ENCODE peak calls at places on chromosomes 5 and 9, in five cellular contexts. One of them, this sample, is unnamed. For H3K27me3, the result is how much of the 10 kb centered on the place peaks cover.

GRCh38 chr9:29773676-29774075 is 2200.4 kb upstream of the C9orf72 start:
- DNase-seq in Peyer's patch: no peak
- DNase-seq in right atrium auricular region: no peak
- DNase-seq in pancreas: no peak
- DNase-seq in left lung: no peak
- DNase-seq in this sample: no peak

GRCh38 chr9:116174347-116174746 is 20.8 kb downstream of the PAPPA start:
- DNase-seq in pancreas: no peak
- DNase-seq in right atrium auricular region: no peak
- DNase-seq in left lung: no peak
- DNase-seq in Peyer's patch: no peak
- DNase-seq in this sample: no peak

GRCh38 chr5:159811712-159812111 is 104.6 kb upstream of the ADRA1B start:
- DNase-seq in pancreas: no peak
- DNase-seq in Peyer's patch: no peak
- DNase-seq in left lung: no peak
- DNase-seq in right atrium auricular region: no peak
- DNase-seq in this sample: no peak

GRCh38 chr5:135266301-135266630 is 132.8 kb downstream of the MACROH2A1 start:
- DNase-seq in left lung: no peak
- DNase-seq in Peyer's patch: no peak
- DNase-seq in pancreas: no peak
- DNase-seq in right atrium auricular region: no peak
- DNase-seq in this sample: no peak

GRCh38 chr9:123434619-123435240 is 78.7 kb downstream of the CRB2 start:
- DNase-seq in left lung: no peak
- DNase-seq in right atrium auricular region: no peak
- DNase-seq in Peyer's patch: peak
- DNase-seq in pancreas: no peak
- DNase-seq in this sample: no peak

GRCh38 chr5:154756203-154756870 is 1.2 kb downstream of the LARP1 start:
- DNase-seq in right atrium auricular region: no peak
- DNase-seq in left lung: peak
- DNase-seq in Peyer's patch: peak
- DNase-seq in pancreas: peak
- DNase-seq in this sample: no peak

GRCh38 chr5:14036514-14036913 is 92.0 kb upstream of the DNAH5 start:
- DNase-seq in Peyer's patch: no peak
- DNase-seq in right atrium auricular region: no peak
- DNase-seq in left lung: no peak
- DNase-seq in pancreas: no peak
- DNase-seq in this sample: no peak

GRCh38 chr9:35687306-35687705 is 2.4 kb downstream of the TPM2 start:
- DNase-seq in left lung: no peak
- DNase-seq in right atrium auricular region: no peak
- DNase-seq in Peyer's patch: no peak
- DNase-seq in pancreas: no peak
- DNase-seq in this sample: no peak

GRCh38 chr5:119406551-119406950 is 45.7 kb upstream of the HSD17B4 start:
- DNase-seq in left lung: no peak
- DNase-seq in pancreas: no peak
- DNase-seq in right atrium auricular region: no peak
- DNase-seq in Peyer's patch: no peak
- DNase-seq in this sample: no peak

GRCh38 chr9:447230-448025 is 232.8 kb downstream of the DOCK8 start:
- DNase-seq in Peyer's patch: peak
- DNase-seq in right atrium auricular region: no peak
- DNase-seq in pancreas: no peak
- DNase-seq in left lung: no peak
- DNase-seq in this sample: peak

GRCh38 chr9:130893250-130894101 is 3.1 kb downstream of the QRFP start:
- DNase-seq in pancreas: peak
- DNase-seq in left lung: peak
- DNase-seq in right atrium auricular region: no peak
- DNase-seq in Peyer's patch: no peak
- DNase-seq in this sample: no peak

GRCh38 chr5:38603691-38604090 is 47.2 kb upstream of the LIFR start:
- DNase-seq in pancreas: no peak
- DNase-seq in left lung: no peak
- DNase-seq in right atrium auricular region: no peak
- DNase-seq in Peyer's patch: no peak
- DNase-seq in this sample: no peak

GRCh38 chr5:87069974-87070608 is 197.6 kb upstream of the RASA1 start:
- DNase-seq in pancreas: no peak
- DNase-seq in left lung: no peak
- DNase-seq in Peyer's patch: peak
- DNase-seq in right atrium auricular region: no peak
- DNase-seq in this sample: no peak

GRCh38 chr9:74035786-74036185 is 461.3 kb upstream of the RORB start:
- DNase-seq in pancreas: no peak
- DNase-seq in Peyer's patch: no peak
- DNase-seq in right atrium auricular region: no peak
- DNase-seq in left lung: no peak
- DNase-seq in this sample: no peak

GRCh38 chr5:147805030-147805454 is 22.5 kb upstream of the JAKMIP2 start:
- DNase-seq in Peyer's patch: peak
- DNase-seq in right atrium auricular region: no peak
- DNase-seq in pancreas: no peak
- DNase-seq in left lung: peak
- DNase-seq in this sample: no peak

GRCh38 chr5:30343707-30344106 is 849.8 kb upstream of the CDH6 start:
- DNase-seq in left lung: no peak
- DNase-seq in right atrium auricular region: no peak
- DNase-seq in Peyer's patch: no peak
- DNase-seq in pancreas: no peak
- DNase-seq in this sample: no peak

GRCh38 chr9:98781588-98782383 is 14.6 kb downstream of the ANKS6 start:
- DNase-seq in left lung: peak
- DNase-seq in Peyer's patch: peak
- DNase-seq in pancreas: no peak
- DNase-seq in right atrium auricular region: peak
- DNase-seq in this sample: no peak

GRCh38 chr9:101481296-101481695 is 45.7 kb upstream of the ALDOB start:
- DNase-seq in pancreas: no peak
- DNase-seq in right atrium auricular region: no peak
- DNase-seq in left lung: no peak
- DNase-seq in Peyer's patch: no peak
- DNase-seq in this sample: no peak

GRCh38 chr5:171630047-171630669 is 155.5 kb upstream of the SMIM23 start:
- DNase-seq in left lung: peak
- DNase-seq in pancreas: no peak
- DNase-seq in right atrium auricular region: peak
- DNase-seq in Peyer's patch: no peak
- DNase-seq in this sample: no peak

GRCh38 chr5:8457187-8458037 is 588.5 kb downstream of the MTRR start:
- DNase-seq in left lung: peak
- DNase-seq in Peyer's patch: peak
- DNase-seq in pancreas: peak
- DNase-seq in right atrium auricular region: peak
- DNase-seq in this sample: peak

GRCh38 chr9:652896-653295 is 188.6 kb upstream of the DMRT1 start:
- DNase-seq in pancreas: no peak
- DNase-seq in Peyer's patch: no peak
- DNase-seq in left lung: no peak
- DNase-seq in right atrium auricular region: peak
- DNase-seq in this sample: no peak

GRCh38 chr5:103041071-103041676 is 78.8 kb downstream of the GIN1 start:
- DNase-seq in left lung: no peak
- DNase-seq in right atrium auricular region: no peak
- DNase-seq in pancreas: no peak
- DNase-seq in Peyer's patch: no peak
- DNase-seq in this sample: no peak

GRCh38 chr5:41695920-41696582 is 174.2 kb downstream of the OXCT1 start:
- DNase-seq in left lung: no peak
- DNase-seq in Peyer's patch: no peak
- DNase-seq in right atrium auricular region: no peak
- DNase-seq in pancreas: no peak
- DNase-seq in this sample: no peak

GRCh38 chr5:142959683-142960308 is 189.6 kb downstream of the ARHGAP26 start:
- DNase-seq in left lung: no peak
- DNase-seq in right atrium auricular region: no peak
- DNase-seq in Peyer's patch: no peak
- DNase-seq in pancreas: no peak
- DNase-seq in this sample: no peak

GRCh38 chr5:83487155-83487554 is 15.6 kb downstream of the VCAN start:
- DNase-seq in Peyer's patch: no peak
- DNase-seq in left lung: no peak
- DNase-seq in right atrium auricular region: no peak
- DNase-seq in pancreas: no peak
- DNase-seq in this sample: no peak

GRCh38 chr5:83484294-83484693 is 12.8 kb downstream of the VCAN start:
- DNase-seq in pancreas: no peak
- DNase-seq in right atrium auricular region: no peak
- DNase-seq in Peyer's patch: no peak
- DNase-seq in left lung: no peak
- DNase-seq in this sample: no peak

GRCh38 chr5:83488271-83488670 is 16.7 kb downstream of the VCAN start:
- DNase-seq in pancreas: no peak
- DNase-seq in right atrium auricular region: no peak
- DNase-seq in left lung: no peak
- DNase-seq in Peyer's patch: no peak
- DNase-seq in this sample: no peak

GRCh38 chr5:83482961-83483360 is 11.4 kb downstream of the VCAN start:
- DNase-seq in pancreas: no peak
- DNase-seq in right atrium auricular region: no peak
- DNase-seq in Peyer's patch: no peak
- DNase-seq in left lung: no peak
- DNase-seq in this sample: no peak

DNA sequence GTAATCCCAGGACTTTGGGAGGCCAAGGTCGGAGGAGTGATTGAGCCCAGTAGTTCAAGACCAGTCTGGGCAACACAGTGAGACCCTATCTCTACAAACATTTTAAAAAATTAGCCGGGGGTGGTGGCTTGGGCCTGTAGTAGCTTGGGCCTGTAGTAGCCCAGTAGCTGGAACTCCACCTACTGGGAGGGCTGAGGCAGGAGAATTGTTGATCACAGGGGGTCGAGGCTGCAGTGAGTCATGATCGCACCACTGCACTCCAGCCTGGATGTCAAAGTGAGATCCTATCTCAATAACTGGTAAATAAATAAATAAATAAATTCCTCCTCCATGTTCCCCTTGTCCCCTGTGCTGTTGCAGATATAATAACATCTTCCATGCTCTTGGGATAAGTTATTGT is 14.3 kb downstream of the VCAN start:
- DNase-seq in pancreas: no peak
- DNase-seq in left lung: no peak
- DNase-seq in Peyer's patch: no peak
- DNase-seq in right atrium auricular region: no peak
- DNase-seq in this sample: no peak
- TF ChIP-seq CTCF in pancreas: no peak
- TF ChIP-seq CTCF in left lung: no peak
- TF ChIP-seq CTCF in Peyer's patch: no peak
- TF ChIP-seq CTCF in right atrium auricular region: no peak
- TF ChIP-seq CTCF in this sample: no peak

GRCh38 chr5:176154821-176155220 is 83.4 kb upstream of the SIMC1 start:
- DNase-seq in right atrium auricular region: no peak
- DNase-seq in pancreas: no peak
- DNase-seq in Peyer's patch: no peak
- DNase-seq in left lung: no peak
- DNase-seq in this sample: no peak
- H3K27me3 ChIP-seq in right atrium auricular region: under half
- H3K27me3 ChIP-seq in pancreas: under half
- H3K27me3 ChIP-seq in Peyer's patch: under half
- H3K27me3 ChIP-seq in left lung: under half
- H3K27me3 ChIP-seq in this sample: under half

DNA sequence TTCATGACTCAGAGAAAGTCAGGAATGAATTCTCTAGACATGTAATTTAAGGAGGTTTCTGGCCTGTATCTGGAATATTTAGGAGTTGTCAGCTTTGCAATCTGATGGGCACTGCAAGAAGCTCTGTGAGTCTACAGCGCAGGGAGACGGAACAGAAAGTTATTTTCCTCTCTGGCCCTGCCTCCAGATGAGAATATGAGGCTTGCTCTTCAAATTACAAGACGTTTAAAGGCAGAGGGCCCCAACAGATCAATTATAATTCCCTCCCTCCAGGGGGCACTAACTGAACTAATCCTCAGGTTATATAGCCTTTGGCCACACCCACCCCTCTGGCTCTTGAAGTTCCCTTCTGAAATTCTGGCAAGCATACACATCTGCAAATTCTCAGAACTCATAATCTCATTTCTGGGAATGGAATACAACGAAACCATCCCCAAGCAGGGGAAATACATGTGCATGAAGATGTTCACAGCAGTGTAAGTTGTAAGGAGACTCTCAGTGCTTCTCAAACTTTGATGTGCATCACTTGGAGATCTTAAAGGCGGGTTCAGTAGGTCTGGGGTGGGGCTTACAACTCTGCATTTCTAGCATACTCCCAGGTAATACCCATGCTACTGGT is 307.6 kb downstream of the CWC27 start:
- DNase-seq in Peyer's patch: peak
- DNase-seq in left lung: peak
- DNase-seq in pancreas: no peak
- DNase-seq in right atrium auricular region: peak
- DNase-seq in this sample: no peak
- TF ChIP-seq CTCF in Peyer's patch: no peak
- TF ChIP-seq CTCF in left lung: no peak
- TF ChIP-seq CTCF in pancreas: no peak
- TF ChIP-seq CTCF in right atrium auricular region: peak
- TF ChIP-seq CTCF in this sample: peak

GRCh38 chr5:77181596-77182304 is 28.7 kb upstream of the PDE8B start:
- DNase-seq in left lung: no peak
- DNase-seq in pancreas: no peak
- DNase-seq in Peyer's patch: no peak
- DNase-seq in right atrium auricular region: no peak
- DNase-seq in this sample: no peak
- H3K27me3 ChIP-seq in left lung: under half
- H3K27me3 ChIP-seq in pancreas: under half
- H3K27me3 ChIP-seq in Peyer's patch: under half
- H3K27me3 ChIP-seq in right atrium auricular region: under half
- H3K27me3 ChIP-seq in this sample: under half

DNA sequence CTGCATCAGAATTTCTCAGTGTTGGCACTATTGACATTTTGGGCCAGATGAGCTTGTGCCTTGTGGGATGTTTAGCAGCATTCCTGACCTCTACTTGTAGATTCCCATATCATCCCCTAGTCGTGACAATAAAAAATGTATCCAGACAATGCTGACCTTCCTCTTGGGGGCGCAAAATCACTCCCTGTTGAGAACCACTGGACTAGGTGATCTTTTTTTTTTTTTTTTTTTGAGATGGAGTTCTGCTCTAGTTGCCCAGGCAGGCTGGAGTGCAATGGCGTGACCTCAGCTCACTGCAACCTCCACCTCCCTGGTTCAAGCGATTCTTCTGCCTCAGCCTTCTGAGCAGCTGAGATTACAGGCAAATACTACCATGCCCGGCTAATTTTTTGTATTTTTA is 22.6 kb downstream of the STXBP1 start:
- DNase-seq in Peyer's patch: peak
- DNase-seq in left lung: no peak
- DNase-seq in right atrium auricular region: no peak
- DNase-seq in pancreas: no peak
- DNase-seq in this sample: no peak
- TF ChIP-seq CTCF in Peyer's patch: no peak
- TF ChIP-seq CTCF in left lung: no peak
- TF ChIP-seq CTCF in right atrium auricular region: no peak
- TF ChIP-seq CTCF in pancreas: no peak
- TF ChIP-seq CTCF in this sample: no peak